ENCODE peak calls at places on chromosomes 6 and 20, in seven cellular contexts. X is lung, W is GM18507, B is iris pigment epithelial cell, C is GM03348, Z is fibroblast of the conjunctiva, I is heart left ventricle. L is an unnamed sample.

GRCh38 chr6:97668716-97669115 is 385.7 kb upstream of the MMS22L start:
- DNase-seq in X (no peak), W (no peak), B (peak; percentile 1), C (no peak), Z (no peak), I (peak; percentile 9), L (no peak)

GRCh38 chr6:37365791-37366190 is 12.0 kb downstream of the RNF8 start:
- DNase-seq in X (no peak), W (no peak), B (peak; percentile 24), C (no peak), Z (peak; percentile 10), I (no peak), L (no peak)

GRCh38 chr20:37938181-37938775 is 35.4 kb downstream of the VSTM2L start:
- DNase-seq in X (no peak), W (no peak), B (no peak), C (no peak), Z (no peak), I (no peak), L (no peak)

GRCh38 chr6:63923139-63923739 is 287.6 kb downstream of the PHF3 start:
- DNase-seq in X (no peak), W (peak; percentile 7), B (peak; percentile 33), C (peak; percentile 58), Z (peak; percentile 9), I (no peak), L (no peak)

GRCh38 chr6:33595001-33595846 is 15.1 kb upstream of the BAK1 start:
- DNase-seq in X (no peak), W (no peak), B (no peak), C (no peak), Z (no peak), I (no peak), L (no peak)

GRCh38 chr20:57514273-57514751 is 10.6 kb downstream of the CTCFL start:
- DNase-seq in X (peak; percentile 65), W (peak; percentile 28), B (peak; percentile 70), C (peak; percentile 87), Z (peak; percentile 52), I (peak; percentile 61), L (peak; percentile 56)

GRCh38 chr6:25942561-25943147 is 12.2 kb upstream of the SLC17A2 start:
- DNase-seq in X (no peak), W (peak; percentile 15), B (peak; percentile 61), C (peak; percentile 42), Z (peak; percentile 43), I (no peak), L (no peak)

GRCh38 chr20:63215101-63216040 is 560 bp downstream of the YTHDF1 start:
- DNase-seq in X (no peak), W (no peak), B (peak; percentile 70), C (peak; percentile 82), Z (peak; percentile 16), I (peak; percentile 35), L (peak; percentile 48)

GRCh38 chr6:46097381-46097780 is 32.4 kb upstream of the ENPP4 start:
- DNase-seq in X (no peak), W (no peak), B (no peak), C (no peak), Z (no peak), I (no peak), L (no peak)

GRCh38 chr6:88868559-88868860 is 94.9 kb downstream of the RNGTT start:
- DNase-seq in X (no peak), W (no peak), B (no peak), C (no peak), Z (no peak), I (no peak), L (no peak)

GRCh38 chr6:149499066-149499465 is 14.3 kb upstream of the ZC3H12D start:
- DNase-seq in X (no peak), W (no peak), B (peak; percentile 96), C (no peak), Z (peak; percentile 80), I (no peak), L (no peak)

GRCh38 chr6:65006788-65007187 is 700.2 kb downstream of the EYS start:
- DNase-seq in X (no peak), W (no peak), B (no peak), C (no peak), Z (no peak), I (no peak), L (no peak)

GRCh38 chr6:54192993-54193392 is 81.8 kb downstream of the MLIP start:
- DNase-seq in X (no peak), W (no peak), B (peak; percentile 20), C (no peak), Z (no peak), I (no peak), L (no peak)

GRCh38 chr6:110813813-110814487 is 1.3 kb downstream of the CDK19 start:
- DNase-seq in X (no peak), W (no peak), B (no peak), C (no peak), Z (no peak), I (no peak), L (no peak)

GRCh38 chr20:1816384-1817381 is 78.5 kb upstream of the SIRPA start:
- DNase-seq in X (no peak), W (no peak), B (peak; percentile 16), C (peak; percentile 79), Z (no peak), I (peak; percentile 53), L (no peak)

GRCh38 chr20:36097751-36098151 is 56.8 kb upstream of the EPB41L1 start:
- DNase-seq in X (no peak), W (no peak), B (no peak), C (no peak), Z (no peak), I (no peak), L (peak; percentile 53)

GRCh38 chr20:52279667-52280180 is 88.1 kb upstream of the ZFP64 start:
- DNase-seq in X (no peak), W (no peak), B (peak; percentile 26), C (peak; percentile 21), Z (no peak), I (no peak), L (no peak)

GRCh38 chr20:1108437-1108920 is 9.9 kb upstream of the PSMF1 start:
- DNase-seq in X (peak; percentile 50), W (peak; percentile 45), B (peak; percentile 34), C (peak; percentile 86), Z (peak; percentile 8), I (peak; percentile 27), L (peak; percentile 50)

GRCh38 chr20:4046311-4046924 is 31.1 kb upstream of the RNF24 start:
- DNase-seq in X (no peak), W (no peak), B (no peak), C (no peak), Z (no peak), I (no peak), L (no peak)

GRCh38 chr6:43909474-43910148 is 139.6 kb downstream of the VEGFA start:
- DNase-seq in X (no peak), W (no peak), B (no peak), C (no peak), Z (no peak), I (peak; percentile 35), L (no peak)

GRCh38 chr6:30890646-30891449 is 6.5 kb downstream of the DDR1 start:
- DNase-seq in X (no peak), W (no peak), B (no peak), C (no peak), Z (no peak), I (no peak), L (no peak)